ENCODE peak calls at places on chromosomes 4 and X, in eight cellular contexts. N is tibial artery; B is OCI-M1; O is aorta; T is CD8-positive, alpha-beta memory T cell; M is AG08395; R is effector CD4-positive, alpha-beta T cell; X is activated CD8-positive, alpha-beta memory T cell treated with anti-CD3 and anti-CD28 coated beads, Interleukin-2, amount 50 U/mL, for 4 hours. I is an unnamed sample.

GRCh38 chrX:116170444-116170843 is at the start of gene AGTR2:
- DNase-seq in X (no peak), M (no peak), N (no peak), T (no peak), B (no peak), O (no peak), R (no peak), I (no peak)

GRCh38 chrX:19769467-19769866 is 117.9 kb downstream of the SH3KBP1 start:
- DNase-seq in X (no peak), B (no peak), M (no peak), R (no peak), N (no peak), O (no peak), T (no peak), I (no peak)

GRCh38 chrX:4547218-4547836 is 833.9 kb upstream of the PRKX start:
- DNase-seq in X (peak; percentile 33), N (no peak), M (peak; percentile 44), T (no peak), B (peak; percentile 70), R (peak; percentile 15), O (peak; percentile 70), I (no peak)

GRCh38 chr4:40613456-40613855 is 16.2 kb downstream of the RBM47 start:
- DNase-seq in N (no peak), R (no peak), T (no peak), O (no peak), M (no peak), B (no peak), X (no peak), I (no peak)

GRCh38 chr4:20323991-20324390 is 72.3 kb downstream of the SLIT2 start:
- DNase-seq in N (no peak), X (no peak), T (no peak), O (no peak), B (no peak), R (no peak), M (no peak), I (no peak)

GRCh38 chr4:151099976-151100417 is 569 bp downstream of the RPS3A start:
- DNase-seq in N (no peak), O (no peak), T (no peak), M (peak; percentile 52), B (peak; percentile 62), X (no peak), R (no peak), I (no peak)

GRCh38 chr4:146023334-146023967 is 84.8 kb upstream of the ZNF827 start:
- DNase-seq in N (no peak), O (no peak), X (no peak), B (no peak), T (no peak), M (no peak), R (no peak), I (no peak)

GRCh38 chr4:121574618-121575017 is 122.2 kb downstream of the ANXA5 start:
- DNase-seq in N (no peak), T (no peak), B (peak; percentile 37), O (no peak), M (no peak), X (no peak), R (no peak), I (no peak)

GRCh38 chr4:42359686-42360085 is 37.6 kb upstream of the SHISA3 start:
- DNase-seq in N (no peak), T (no peak), M (no peak), B (peak; percentile 74), O (no peak), X (no peak), R (no peak), I (no peak)

GRCh38 chrX:4484266-4484665 is 770.8 kb upstream of the PRKX start:
- DNase-seq in O (no peak), T (no peak), M (no peak), R (no peak), B (no peak), X (no peak), N (no peak), I (no peak)

GRCh38 chr4:108080752-108081151 is 88.0 kb downstream of the LEF1 start:
- DNase-seq in T (peak; percentile 39), X (peak; percentile 51), R (peak; percentile 41), B (no peak), M (no peak), N (no peak), O (no peak), I (no peak)

GRCh38 chrX:136214551-136214950 is 36.6 kb downstream of the MAP7D3 start:
- DNase-seq in O (no peak), B (no peak), T (no peak), M (peak; percentile 71), R (no peak), X (no peak), N (no peak), I (no peak)

GRCh38 chr4:8731364-8731763 is 138.8 kb downstream of the CPZ start:
- DNase-seq in M (no peak), B (no peak), O (peak; percentile 23), X (no peak), N (no peak), T (no peak), R (no peak), I (no peak)

I was measured in effector memory CD4-positive, alpha-beta T cell.